ENCODE peak calls at places on chromosomes 4 and X, in five cellular contexts. E is stimulated activated CD4-positive, alpha-beta T cell treated with anti-CD3 and anti-CD28 coated beads, TNF-alpha, amount 100 ng/mL, for 1 hour; Y is NCI-H1092; L is ascending aorta; I is effector memory CD8-positive, alpha-beta T cell. C is an unnamed sample.

GRCh38 chr4:48653217-48654014 is 126.7 kb downstream of the FRYL start:
- DNase-seq in E (no peak), Y (no peak), L (no peak), I (no peak), C (no peak)

GRCh38 chrX:109943092-109943739 is 59.7 kb upstream of the TMEM164 start:
- DNase-seq in E (no peak), Y (no peak), L (no peak), I (no peak), C (no peak)

GRCh38 chr4:159390648-159391047 is 287.8 kb downstream of the RAPGEF2 start:
- DNase-seq in E (no peak), Y (no peak), L (no peak), I (no peak), C (no peak)

GRCh38 chr4:185317880-185318279 is 77.8 kb downstream of the LRP2BP start:
- DNase-seq in E (no peak), Y (no peak), L (no peak), I (no peak), C (no peak)

GRCh38 chr4:3874525-3875110 is 108.4 kb downstream of the ADRA2C start:
- DNase-seq in E (no peak), Y (no peak), L (no peak), I (no peak), C (no peak)

GRCh38 chrX:120315776-120316175 is 4.5 kb upstream of the TMEM255A start:
- DNase-seq in E (no peak), Y (no peak), L (no peak), I (no peak), C (no peak)

GRCh38 chrX:22135994-22136684 is 104.0 kb downstream of the PHEX start:
- DNase-seq in E (no peak), Y (peak), L (no peak), I (peak), C (peak)

GRCh38 chr4:91279899-91280298 is 1023.9 kb upstream of the GRID2 start:
- DNase-seq in E (no peak), Y (no peak), L (no peak), I (no peak), C (no peak)

GRCh38 chr4:129446074-129446473 is 350.1 kb downstream of the C4orf33 start:
- DNase-seq in E (no peak), Y (no peak), L (no peak), I (no peak), C (no peak)

C was measured in COR-L47.